ENCODE peak calls at places on chromosomes 4 and X, in seven cellular contexts. M is H1, U is mesendoderm, X is IMR-90, D is neuronal stem cell, J is mesenchymal stem cell, A is trophoblast cell. P is an unnamed sample.

GRCh38 chr4:182250446-182250845 is 7.2 kb downstream of the TENM3 start:
- DNase-seq in A (no peak), U (no peak), M (no peak), J (no peak), D (no peak), X (no peak), P (no peak)

GRCh38 chr4:20022471-20022870 is 229.2 kb upstream of the SLIT2 start:
- DNase-seq in U (no peak), J (no peak), D (no peak), M (no peak), X (no peak), A (no peak), P (no peak)

GRCh38 chrX:56763556-56764152 is 34.6 kb downstream of the NBDY start:
- DNase-seq in X (peak; percentile 75), M (peak; percentile 41), J (no peak), U (no peak), D (no peak), A (peak; percentile 89), P (peak; percentile 31)

GRCh38 chr4:73447701-73448100 is 11.7 kb downstream of the AFP start:
- DNase-seq in D (no peak), M (no peak), U (no peak), J (no peak), X (peak; percentile 56), A (no peak), P (no peak)

GRCh38 chr4:39528056-39528465 is 822 bp upstream of the UGDH start:
- DNase-seq in A (peak; percentile 96), X (peak; percentile 82), M (no peak), J (peak; percentile 91), D (no peak), U (no peak), P (no peak)

GRCh38 chr4:169270156-169270809 is 473 bp downstream of the SH3RF1 start:
- DNase-seq in X (no peak), J (peak; percentile 61), M (peak; percentile 82), A (peak; percentile 65), D (no peak), U (peak; percentile 78), P (peak; percentile 53)

GRCh38 chrX:43939187-43939926 is 33.8 kb downstream of the NDP start:
- DNase-seq in A (peak; percentile 18), M (no peak), D (no peak), J (no peak), X (peak; percentile 3), U (no peak), P (no peak)

GRCh38 chrX:26581086-26581485 is 365.1 kb downstream of the MAGEB5 start:
- DNase-seq in D (no peak), A (peak; percentile 6), X (peak; percentile 33), U (no peak), J (no peak), M (no peak), P (no peak)

GRCh38 chr4:2515835-2516550 is 20.5 kb upstream of the FAM193A start:
- DNase-seq in A (no peak), X (no peak), J (no peak), M (no peak), U (no peak), D (no peak), P (no peak)

GRCh38 chr4:40337523-40337922 is 2.4 kb downstream of the CHRNA9 start:
- DNase-seq in J (no peak), U (no peak), X (no peak), M (no peak), A (no peak), D (no peak), P (no peak)

GRCh38 chrX:1249101-1249887 is 19.3 kb upstream of the CSF2RA start:
- DNase-seq in D (peak; percentile 64), X (no peak), U (peak; percentile 97), J (peak; percentile 83), M (peak; percentile 78), A (peak; percentile 83), P (peak; percentile 93)

GRCh38 chr4:124803026-124803425 is 90.5 kb upstream of the ANKRD50 start:
- DNase-seq in D (no peak), U (no peak), A (peak; percentile 69), X (no peak), J (no peak), M (no peak), P (no peak)

GRCh38 chrX:9902651-9903050 is 64.5 kb upstream of the CLDN34 start:
- DNase-seq in J (no peak), U (no peak), A (no peak), M (no peak), D (no peak), X (peak; percentile 34), P (no peak)

GRCh38 chrX:69948398-69948797 is 101.3 kb downstream of the AWAT2 start:
- DNase-seq in X (no peak), M (no peak), J (no peak), U (no peak), D (no peak), A (no peak), P (no peak)

GRCh38 chrX:39205467-39205866 is 404.2 kb downstream of the MID1IP1 start:
- DNase-seq in D (no peak), U (peak; percentile 36), X (no peak), J (peak; percentile 1), A (no peak), M (no peak), P (no peak)

GRCh38 chrX:2701600-2701999 is 10.5 kb downstream of the CD99 start:
- DNase-seq in J (no peak), U (no peak), D (no peak), A (no peak), X (no peak), M (no peak), P (no peak)

GRCh38 chr4:121156822-121157769 is 7.0 kb downstream of the TNIP3 start:
- DNase-seq in D (peak; percentile 48), A (peak; percentile 27), X (peak; percentile 15), M (peak; percentile 81), J (peak; percentile 54), U (peak; percentile 77), P (peak; percentile 76)

DNA sequence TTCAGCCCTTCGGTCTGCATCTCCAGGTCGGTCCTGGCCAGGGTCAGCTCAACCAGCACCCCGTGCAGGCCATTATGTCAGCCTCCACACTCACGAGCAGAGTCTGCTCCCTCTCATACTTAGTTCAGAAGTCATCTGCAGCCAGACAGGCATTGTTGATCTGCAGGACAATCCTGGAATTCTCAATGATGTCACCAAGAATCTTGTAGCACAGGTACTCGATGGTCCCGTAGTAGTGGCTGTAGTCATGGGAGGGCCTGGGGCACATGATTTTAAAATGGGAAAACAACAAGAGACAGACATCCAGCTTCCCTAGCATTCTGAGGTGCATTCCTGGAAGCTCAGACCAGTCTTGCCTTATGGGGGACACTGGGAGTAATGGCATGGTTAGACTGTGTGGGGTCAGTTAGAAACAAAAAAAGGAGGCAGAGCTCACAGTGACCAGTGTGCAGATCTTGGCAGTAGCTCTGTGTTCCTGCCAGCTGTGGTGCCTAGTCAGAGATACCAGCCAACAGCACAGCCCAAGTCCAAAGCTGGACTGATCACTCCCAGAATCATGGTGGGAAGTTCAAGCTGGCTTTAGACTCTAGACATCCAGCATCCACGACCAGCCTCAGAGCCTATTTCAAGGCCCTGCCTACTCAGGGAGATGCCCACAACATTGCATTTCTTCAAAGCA is 31.9 kb downstream of the LRIT3 start:
- DNase-seq in X (no peak), J (no peak), M (no peak), U (no peak), D (no peak), A (peak; percentile 95), P (no peak)
- H2AK5ac ChIP-seq in X (no peak overlapping the region), J (no peak overlapping the region), M (no peak overlapping the region), U (no peak overlapping the region), D (no peak overlapping the region), A (no peak overlapping the region), P (no peak overlapping the region)

GRCh38 chr4:129623233-129623632 is 527.3 kb downstream of the C4orf33 start:
- DNase-seq in M (no peak), X (no peak), U (no peak), J (no peak), A (no peak), D (no peak), P (no peak)
- H3K4me2 ChIP-seq in M (no peak overlapping the region), X (no peak overlapping the region), U (no peak overlapping the region), J (no peak overlapping the region), A (no peak overlapping the region), D (no peak overlapping the region), P (no peak overlapping the region)

GRCh38 chr4:175325230-175325629 is 407.1 kb downstream of the ADAM29 start:
- DNase-seq in J (no peak), M (no peak), D (no peak), U (no peak), A (no peak), X (peak; percentile 8), P (no peak)

GRCh38 chr4:175330236-175330635 is 412.1 kb downstream of the ADAM29 start:
- DNase-seq in D (no peak), M (no peak), U (no peak), J (peak; percentile 32), X (peak; percentile 50), A (peak; percentile 56), P (no peak)

GRCh38 chr4:175330652-175331051 is 412.5 kb downstream of the ADAM29 start:
- DNase-seq in M (no peak), U (no peak), A (no peak), J (peak; percentile 72), X (peak; percentile 83), D (no peak), P (no peak)
- H2AK5ac ChIP-seq in M (no peak overlapping the region), U (no peak overlapping the region), A (no peak overlapping the region), J (no peak overlapping the region), X (no peak overlapping the region), D (no peak overlapping the region), P (no peak overlapping the region)

GRCh38 chrX:133959972-133960371 is 25.4 kb downstream of the GPC3 start:
- DNase-seq in D (no peak), X (no peak), U (no peak), A (no peak), M (no peak), J (no peak), P (no peak)

GRCh38 chrX:133958997-133959688 is 26.3 kb downstream of the GPC3 start:
- DNase-seq in X (no peak), U (no peak), A (no peak), J (peak; percentile 12), D (no peak), M (no peak), P (no peak)

GRCh38 chrX:133953785-133954355 is 31.5 kb downstream of the GPC3 start:
- DNase-seq in A (no peak), J (no peak), D (no peak), U (no peak), X (no peak), M (no peak), P (no peak)

GRCh38 chrX:133953078-133953477 is 32.3 kb downstream of the GPC3 start:
- DNase-seq in X (no peak), U (no peak), M (no peak), J (no peak), D (no peak), A (no peak), P (no peak)

DNA sequence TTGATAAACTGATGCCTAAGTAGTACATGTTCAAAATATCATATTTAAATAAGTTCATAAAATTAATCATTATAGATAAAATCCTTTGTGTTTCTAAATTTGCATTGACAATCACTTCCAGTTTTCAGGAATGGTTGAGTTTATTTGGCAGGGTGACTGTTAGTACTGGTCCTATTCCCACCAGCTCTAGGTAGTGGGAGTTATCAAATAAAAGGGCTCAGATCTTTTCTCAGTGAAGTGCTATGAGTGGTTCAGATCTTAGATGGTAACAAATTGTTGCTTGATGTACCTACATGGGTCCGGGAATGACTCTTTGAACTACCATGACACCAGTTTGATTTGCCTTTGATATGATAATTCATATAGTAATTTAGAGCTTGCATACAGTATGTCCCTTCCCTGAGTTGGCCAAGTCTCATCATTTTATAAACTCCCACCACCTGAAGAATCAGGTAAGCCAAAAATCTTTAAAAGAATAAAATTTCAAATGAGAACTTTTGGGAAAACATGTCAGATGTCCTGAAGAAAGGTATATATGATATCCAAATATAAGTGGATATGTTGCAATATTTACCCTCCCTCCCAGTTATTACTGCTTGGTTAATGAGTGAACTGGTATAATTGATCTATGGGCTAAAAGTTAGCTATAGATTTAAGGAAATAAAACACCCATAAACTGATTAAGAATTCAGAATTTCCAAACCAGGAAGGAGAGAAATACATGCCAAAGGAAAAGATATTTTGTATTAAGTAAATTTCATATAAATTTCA is 28.6 kb downstream of the GPC3 start:
- DNase-seq in M (no peak), J (no peak), U (no peak), A (no peak), X (no peak), D (no peak), P (no peak)
- H3K4me2 ChIP-seq in M (no peak overlapping the region), J (no peak overlapping the region), U (no peak overlapping the region), A (no peak overlapping the region), X (no peak overlapping the region), D (no peak overlapping the region), P (no peak overlapping the region)